ENCODE peak calls at places on chromosome 4, in ten cellular contexts. Q, N, C, V, T, Y, L, X, B and P are unnamed samples.

GRCh38 chr4:64417974-64418373 is 8.7 kb upstream of the TECRL start:
- DNase-seq in Q (no peak), N (no peak), C (no peak), V (no peak), T (no peak), Y (no peak), L (no peak), X (no peak), B (no peak), P (peak; percentile 82)

GRCh38 chr4:24032371-24032989 is 142.6 kb upstream of the PPARGC1A start:
- DNase-seq in Q (no peak), N (no peak), C (no peak), V (no peak), T (no peak), Y (no peak), L (no peak), X (no peak), B (peak; percentile 8), P (peak; percentile 31)

GRCh38 chr4:151797131-151797530 is 36.3 kb upstream of the GATB start:
- DNase-seq in Q (no peak), N (no peak), C (no peak), V (no peak), T (no peak), Y (no peak), L (no peak), X (no peak), B (no peak), P (no peak)

GRCh38 chr4:89316187-89316586 is 8.6 kb upstream of the GPRIN3 start:
- DNase-seq in Q (no peak), N (no peak), C (no peak), V (no peak), T (no peak), Y (no peak), L (no peak), X (no peak), B (no peak), P (no peak)

GRCh38 chr4:44287505-44287904 is 161.1 kb downstream of the KCTD8 start:
- DNase-seq in Q (no peak), N (no peak), C (no peak), V (no peak), T (no peak), Y (no peak), L (no peak), X (no peak), B (no peak), P (no peak)

GRCh38 chr4:179750374-179750773 is 2308.1 kb upstream of the AGA start:
- DNase-seq in Q (no peak), N (no peak), C (no peak), V (no peak), T (no peak), Y (no peak), L (no peak), X (no peak), B (peak; percentile 51), P (no peak)

GRCh38 chr4:141730805-141731204 is 94.4 kb downstream of the IL15 start:
- DNase-seq in Q (no peak), N (no peak), C (no peak), V (no peak), T (no peak), Y (no peak), L (no peak), X (peak; percentile 8), B (peak; percentile 30), P (no peak)

GRCh38 chr4:173264960-173265281 is 69.2 kb downstream of the HMGB2 start:
- DNase-seq in Q (no peak), N (no peak), C (no peak), V (no peak), T (no peak), Y (no peak), L (no peak), X (no peak), B (no peak), P (no peak)

GRCh38 chr4:76208005-76208765 is 5.4 kb downstream of the SCARB2 start:
- DNase-seq in Q (no peak), N (no peak), C (no peak), V (peak; percentile 77), T (peak; percentile 93), Y (no peak), L (peak; percentile 84), X (peak; percentile 90), B (peak; percentile 94), P (peak; percentile 83)

GRCh38 chr4:164293776-164294175 is 460.2 kb upstream of the SMIM31 start:
- DNase-seq in Q (no peak), N (no peak), C (no peak), V (no peak), T (no peak), Y (no peak), L (no peak), X (no peak), B (no peak), P (no peak)

GRCh38 chr4:52126946-52127345 is 75.8 kb downstream of the SPATA18 start:
- DNase-seq in Q (no peak), N (no peak), C (no peak), V (no peak), T (no peak), Y (no peak), L (no peak), X (no peak), B (peak; percentile 8), P (peak; percentile 59)

GRCh38 chr4:138870739-138871633 is 144.6 kb upstream of the NOCT start:
- DNase-seq in Q (peak; percentile 76), N (peak; percentile 82), C (peak; percentile 35), V (peak; percentile 74), T (peak; percentile 71), Y (peak; percentile 59), L (no peak), X (peak; percentile 62), B (peak; percentile 78), P (peak; percentile 81)
- TF ChIP-seq CTCF in Q (peak; percentile 93), N (peak; percentile 96), C (peak; percentile 63), V (peak; percentile 82), T (peak; percentile 81), Y (peak; percentile 80), L (peak; percentile 75), X (peak; percentile 94), B (peak; percentile 87), P (peak; percentile 78)

GRCh38 chr4:3515646-3516045 is 16.6 kb downstream of the LRPAP1 start:
- DNase-seq in Q (no peak), N (no peak), C (no peak), V (no peak), T (no peak), Y (no peak), L (no peak), X (no peak), B (no peak), P (no peak)

GRCh38 chr4:3514221-3514780 is 17.9 kb downstream of the LRPAP1 start:
- DNase-seq in Q (no peak), N (no peak), C (no peak), V (no peak), T (no peak), Y (no peak), L (no peak), X (no peak), B (no peak), P (no peak)

GRCh38 chr4:3516061-3516835 is 16.0 kb downstream of the LRPAP1 start:
- DNase-seq in Q (no peak), N (no peak), C (no peak), V (no peak), T (no peak), Y (no peak), L (no peak), X (no peak), B (no peak), P (no peak)

GRCh38 chr4:3513807-3514206 is 18.4 kb downstream of the LRPAP1 start:
- DNase-seq in Q (no peak), N (no peak), C (no peak), V (no peak), T (no peak), Y (no peak), L (no peak), X (no peak), B (no peak), P (no peak)

DNA sequence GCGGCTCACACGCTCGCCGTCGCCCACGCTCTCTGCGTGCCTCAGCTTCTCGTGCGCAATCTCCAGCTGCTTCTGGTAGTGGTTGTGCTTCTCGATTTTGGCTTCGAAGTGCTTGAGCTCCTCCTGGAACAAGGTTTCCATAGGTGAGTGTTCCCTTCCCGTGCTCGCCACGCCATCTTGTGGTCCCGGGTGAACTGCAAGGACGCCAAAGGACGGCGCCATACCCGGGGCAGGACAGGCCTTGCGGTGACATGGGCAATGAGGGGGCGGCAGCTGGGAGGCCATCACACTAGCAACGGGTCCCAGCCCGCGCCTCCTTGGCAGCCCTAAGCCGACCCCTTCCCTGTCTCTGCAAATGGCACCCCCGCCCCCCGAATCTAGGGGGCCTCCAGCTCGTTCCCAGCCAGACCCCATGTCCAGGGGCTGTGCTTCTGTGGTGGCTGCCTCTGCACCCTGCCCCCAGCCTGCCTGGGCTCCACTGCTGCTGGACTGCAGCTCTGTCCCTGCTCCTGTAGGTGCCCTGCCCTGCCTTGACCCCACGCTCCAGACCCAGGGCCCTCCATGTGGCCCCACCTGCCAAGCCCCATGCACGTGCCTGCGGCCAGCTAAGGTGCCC is 17.3 kb downstream of the LRPAP1 start:
- DNase-seq in Q (no peak), N (no peak), C (no peak), V (no peak), T (no peak), Y (no peak), L (no peak), X (no peak), B (no peak), P (no peak)
- TF ChIP-seq CTCF in Q (peak; percentile 63), N (peak; percentile 44), C (no peak), V (no peak), T (no peak), Y (peak; percentile 19), L (no peak), X (peak; percentile 36), B (no peak), P (peak; percentile 12)

DNA sequence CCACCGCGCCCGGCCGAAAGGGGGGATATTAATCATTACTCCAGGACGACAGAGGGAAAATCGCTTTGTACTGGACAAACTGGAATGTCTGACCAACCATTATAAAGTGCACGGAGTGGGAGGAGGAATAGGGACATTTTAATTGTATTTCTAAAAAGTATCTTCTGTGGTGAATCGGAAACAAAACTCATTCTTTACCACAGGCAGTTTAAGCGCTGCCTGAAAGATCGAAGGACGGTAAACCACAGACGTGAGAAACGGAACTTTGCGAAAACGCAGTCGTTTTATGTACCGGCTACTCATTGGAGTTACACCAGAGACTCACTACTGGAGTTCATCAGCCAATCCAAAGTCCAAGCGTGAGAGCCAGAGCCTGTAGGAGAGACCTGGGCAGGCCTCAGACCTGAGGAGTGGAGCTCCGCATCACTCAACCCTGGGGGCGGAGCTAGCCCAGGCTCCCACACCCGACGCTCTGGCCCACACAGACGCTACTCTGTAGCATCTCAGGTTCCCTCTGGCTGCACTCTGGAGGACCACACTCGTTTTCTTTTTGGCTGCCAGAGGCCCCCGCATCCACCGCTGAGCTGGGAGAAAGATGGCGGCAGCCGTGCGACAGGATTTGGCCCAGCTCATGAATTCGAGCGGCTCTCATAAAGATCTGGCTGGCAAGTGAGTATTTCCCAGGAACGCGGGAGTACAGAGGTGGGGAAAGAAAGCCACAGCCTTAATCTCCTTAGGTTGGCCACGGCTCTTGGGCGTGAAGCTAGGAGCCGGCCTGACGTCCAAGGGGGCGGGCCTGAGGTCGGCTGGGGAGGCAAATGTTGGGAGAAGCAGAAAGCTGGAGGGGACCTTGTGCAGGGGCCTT is at the start of gene COPS4:
- DNase-seq in Q (peak; percentile 93), N (peak; percentile 85), C (peak; percentile 73), V (peak; percentile 97), T (peak; percentile 99), Y (peak; percentile 96), L (peak; percentile 98), X (peak; percentile 100), B (peak; percentile 100), P (peak; percentile 100)
- TF ChIP-seq CTCF in Q (peak; percentile 53), N (peak; percentile 40), C (no peak), V (peak; percentile 14), T (peak; percentile 54), Y (no peak), L (peak; percentile 66), X (peak; percentile 19), B (peak; percentile 40), P (no peak)

GRCh38 chr4:82043809-82044137 is 330.0 kb downstream of the HNRNPD start:
- DNase-seq in Q (no peak), N (no peak), C (no peak), V (no peak), T (no peak), Y (no peak), L (peak; percentile 57), X (no peak), B (no peak), P (peak; percentile 13)
- TF ChIP-seq CTCF in Q (no peak), N (no peak), C (no peak), V (no peak), T (no peak), Y (no peak), L (no peak), X (no peak), B (no peak), P (no peak)